ENCODE peak calls at places on chromosomes 3 and 15, in six cellular contexts. V is progenitor cell of endocrine pancreas, B is T-cell, O is dorsolateral prefrontal cortex, F is colonic mucosa, J is HTR-8/SVneo. P is an unnamed sample.
A peak's percentile ranks its signal among the peaks of the same experiment; 100 is the strongest.

GRCh38 chr15:84598250-84598649 is 2.6 kb upstream of the ZSCAN2 start:
- DNase-seq in V (no peak), B (peak; percentile 19), O (no peak), F (no peak), J (no peak), P (peak; percentile 97)

GRCh38 chr15:95832655-95833054 is 497.8 kb upstream of the NR2F2 start:
- DNase-seq in V (no peak), B (no peak), O (no peak), F (no peak), J (no peak), P (no peak)

GRCh38 chr3:43870844-43871626 is 180.3 kb downstream of the ABHD5 start:
- DNase-seq in V (no peak), B (no peak), O (no peak), F (no peak), J (no peak), P (no peak)

GRCh38 chr3:54056521-54056920 is 65.8 kb upstream of the CACNA2D3 start:
- DNase-seq in V (no peak), B (no peak), O (no peak), F (no peak), J (no peak), P (no peak)

GRCh38 chr15:73856458-73857192 is 16.7 kb upstream of the TBC1D21 start:
- DNase-seq in V (no peak), B (no peak), O (no peak), F (no peak), J (no peak), P (no peak)

GRCh38 chr15:81008312-81008711 is 7.6 kb downstream of the TLNRD1 start:
- DNase-seq in V (no peak), B (no peak), O (no peak), F (no peak), J (no peak), P (no peak)

GRCh38 chr3:37477713-37478487 is 303.5 kb upstream of the LRRFIP2 start:
- DNase-seq in V (no peak), B (no peak), O (no peak), F (no peak), J (no peak), P (no peak)

GRCh38 chr15:25728816-25729215 is 134.3 kb downstream of the ATP10A start:
- DNase-seq in V (no peak), B (no peak), O (no peak), F (no peak), J (no peak), P (no peak)

GRCh38 chr15:74220475-74221248 is 15.5 kb upstream of the CCDC33 start:
- DNase-seq in V (no peak), B (no peak), O (no peak), F (no peak), J (no peak), P (no peak)

GRCh38 chr15:88604972-88605506 is 16.1 kb upstream of the AEN start:
- DNase-seq in V (no peak), B (no peak), O (no peak), F (no peak), J (no peak), P (no peak)

GRCh38 chr3:135970500-135971116 is 5.1 kb downstream of the PPP2R3A start:
- DNase-seq in V (no peak), B (no peak), O (peak; percentile 44), F (no peak), J (no peak), P (peak; percentile 91)

GRCh38 chr3:182618981-182619591 is 174.2 kb upstream of the ATP11B start:
- DNase-seq in V (no peak), B (no peak), O (no peak), F (no peak), J (peak; percentile 26), P (no peak)

GRCh38 chr3:156553705-156554356 is 1.1 kb downstream of the SSR3 start:
- DNase-seq in V (no peak), B (no peak), O (no peak), F (peak; percentile 29), J (no peak), P (no peak)

GRCh38 chr15:25700916-25701315 is 162.2 kb downstream of the ATP10A start:
- DNase-seq in V (no peak), B (no peak), O (no peak), F (no peak), J (no peak), P (no peak)

GRCh38 chr3:129031476-129032215 is 28.9 kb upstream of the GP9 start:
- DNase-seq in V (no peak), B (no peak), O (no peak), F (no peak), J (no peak), P (no peak)

GRCh38 chr3:12994357-12994606 is 78.9 kb downstream of the IQSEC1 start:
- DNase-seq in V (peak; percentile 28), B (no peak), O (no peak), F (peak; percentile 71), J (no peak), P (no peak)

GRCh38 chr3:61723038-61723437 is 161.7 kb downstream of the PTPRG start:
- DNase-seq in V (no peak), B (no peak), O (no peak), F (no peak), J (no peak), P (no peak)

GRCh38 chr3:59771760-59772159 is 721.9 kb upstream of the CFAP20DC start:
- DNase-seq in V (no peak), B (no peak), O (no peak), F (no peak), J (peak; percentile 13), P (no peak)

GRCh38 chr3:67647390-67647878 is 7.0 kb downstream of the SUCLG2 start:
- DNase-seq in V (no peak), B (no peak), O (no peak), F (peak; percentile 61), J (peak; percentile 77), P (peak; percentile 86)

GRCh38 chr3:76501315-76501714 is 538.6 kb upstream of the ROBO2 start:
- DNase-seq in V (no peak), B (no peak), O (no peak), F (no peak), J (no peak), P (no peak)

GRCh38 chr15:64690008-64690407 is 85.4 kb downstream of the RBPMS2 start:
- DNase-seq in V (no peak), B (no peak), O (no peak), F (no peak), J (no peak), P (no peak)

GRCh38 chr3:25785826-25786225 is 2.6 kb upstream of the NGLY1 start:
- DNase-seq in V (no peak), B (no peak), O (no peak), F (no peak), J (no peak), P (no peak)

GRCh38 chr3:126103121-126104027 is 19.4 kb upstream of the SLC41A3 start:
- DNase-seq in V (peak; percentile 8), B (no peak), O (peak; percentile 25), F (peak; percentile 14), J (no peak), P (no peak)

P was measured in foreskin melanocyte.